ENCODE peak calls at places on chromosome 11, in nine cellular contexts. Q, J, N, A, G, L, Y, O and M are unnamed samples.

GRCh38 chr11:62603072-62603408 is 1.4 kb upstream of the MTA2 start:
- DNase-seq in Q (no peak), J (no peak), N (peak; percentile 62), A (no peak), G (no peak), L (no peak), Y (no peak), O (no peak), M (no peak)

GRCh38 chr11:131859811-131860210 is 489.4 kb downstream of the NTM start:
- DNase-seq in Q (no peak), J (no peak), N (no peak), A (no peak), G (no peak), L (no peak), Y (no peak), O (no peak), M (no peak)

GRCh38 chr11:34242037-34242625 is 115.7 kb downstream of the ABTB2 start:
- DNase-seq in Q (no peak), J (peak; percentile 41), N (no peak), A (no peak), G (no peak), L (no peak), Y (no peak), O (no peak), M (no peak)

GRCh38 chr11:128086794-128087193 is 500.6 kb downstream of the ETS1 start:
- DNase-seq in Q (no peak), J (no peak), N (no peak), A (no peak), G (no peak), L (no peak), Y (no peak), O (no peak), M (no peak)

GRCh38 chr11:1348748-1349073 is 39.3 kb upstream of the TOLLIP start:
- DNase-seq in Q (no peak), J (no peak), N (peak; percentile 3), A (no peak), G (no peak), L (no peak), Y (no peak), O (no peak), M (no peak)

GRCh38 chr11:93116641-93117577 is 80.9 kb downstream of the SLC36A4 start:
- DNase-seq in Q (no peak), J (peak; percentile 4), N (no peak), A (peak; percentile 52), G (no peak), L (no peak), Y (no peak), O (peak; percentile 21), M (no peak)

GRCh38 chr11:63710476-63711217 is 29.3 kb downstream of the RTN3 start:
- DNase-seq in Q (no peak), J (no peak), N (no peak), A (no peak), G (no peak), L (peak; percentile 55), Y (no peak), O (no peak), M (no peak)

GRCh38 chr11:123561046-123561781 is 93.2 kb downstream of the SCN3B start:
- DNase-seq in Q (no peak), J (no peak), N (peak; percentile 83), A (peak; percentile 58), G (peak; percentile 40), L (peak; percentile 66), Y (no peak), O (peak; percentile 50), M (no peak)

GRCh38 chr11:122440783-122441701 is 214.5 kb upstream of the UBASH3B start:
- DNase-seq in Q (peak; percentile 19), J (no peak), N (peak; percentile 81), A (peak; percentile 77), G (no peak), L (peak; percentile 27), Y (peak; percentile 72), O (no peak), M (no peak)

GRCh38 chr11:82229346-82229745 is 504.3 kb downstream of the FAM181B start:
- DNase-seq in Q (no peak), J (peak; percentile 2), N (no peak), A (peak; percentile 40), G (no peak), L (peak; percentile 53), Y (no peak), O (no peak), M (no peak)

DNA sequence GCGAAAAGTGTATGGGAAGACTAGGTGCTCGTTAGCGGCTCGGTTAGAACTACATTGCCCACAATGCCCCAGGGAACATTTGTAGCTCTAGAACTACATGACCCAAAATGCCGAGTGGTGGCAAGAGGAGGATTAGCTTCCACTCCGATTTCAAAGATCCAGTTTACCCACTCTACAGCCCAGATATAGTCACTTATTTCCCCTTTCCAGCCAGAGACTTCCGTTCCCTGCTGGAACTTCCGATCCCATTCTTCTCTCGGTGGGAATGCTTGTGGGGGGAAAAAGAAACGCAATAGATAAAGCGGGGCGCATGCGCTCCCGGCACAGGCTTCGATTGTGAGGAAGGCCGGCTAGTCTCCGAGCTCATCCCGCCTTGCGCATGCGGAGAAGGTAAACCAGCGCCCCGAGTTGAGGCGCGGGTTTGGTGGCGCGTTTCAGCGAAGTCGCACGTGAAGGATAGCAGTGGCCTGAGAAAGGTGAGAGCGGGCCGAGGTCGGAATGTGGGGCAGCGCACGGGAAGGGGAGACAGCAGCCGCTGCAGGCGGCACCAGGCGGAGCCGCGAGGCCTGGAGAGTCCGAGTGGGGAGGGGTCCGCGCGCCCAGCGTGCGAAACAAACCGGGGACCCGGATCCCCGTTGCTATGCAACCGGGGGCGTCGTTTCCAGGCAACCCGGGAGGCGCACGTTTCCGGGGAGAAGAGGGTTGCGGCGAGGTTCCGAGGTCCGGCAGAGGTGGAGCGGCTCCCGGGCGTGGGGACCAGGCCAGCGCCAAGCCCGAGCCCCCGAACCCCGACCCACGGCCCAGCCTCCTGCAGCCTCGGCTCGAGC is at the start of gene TMEM109:
- DNase-seq in Q (peak; percentile 73), J (peak; percentile 84), N (peak; percentile 91), A (peak; percentile 97), G (peak; percentile 77), L (peak; percentile 92), Y (peak; percentile 92), O (peak; percentile 90), M (peak; percentile 87)
- H3K27ac ChIP-seq in Q (peak within 1 kb of the TSS; percentile 99), J (peak within 1 kb of the TSS; percentile 71), N (peak within 1 kb of the TSS; percentile 96), A (peak within 1 kb of the TSS; percentile 91), G (peak within 1 kb of the TSS; percentile 95), L (peak within 1 kb of the TSS; percentile 94), Y (peak within 1 kb of the TSS; percentile 78), O (peak within 1 kb of the TSS; percentile 68), M (peak within 1 kb of the TSS; percentile 93)

GRCh38 chr11:7143908-7144307 is 55.1 kb downstream of the RBMXL2 start:
- DNase-seq in Q (no peak), J (peak; percentile 6), N (no peak), A (peak; percentile 61), G (no peak), L (peak; percentile 39), Y (no peak), O (no peak), M (no peak)
- TF ChIP-seq CTCF in Q (no peak), J (peak; percentile 51), N (no peak), A (peak; percentile 77), G (peak; percentile 40), L (peak; percentile 19), Y (peak; percentile 51), O (peak; percentile 11), M (no peak)

GRCh38 chr11:114253771-114254170 is 42.4 kb upstream of the NNMT start:
- DNase-seq in Q (no peak), J (no peak), N (no peak), A (no peak), G (no peak), L (no peak), Y (no peak), O (no peak), M (no peak)
- H3K36me3 ChIP-seq in Q (peaks cover 67% of the 10 kb centered on the region), J (no peaks in the 10 kb centered on the region), N (no peaks in the 10 kb centered on the region), A (no peaks in the 10 kb centered on the region), G (peaks cover 23% of the 10 kb centered on the region), L (no peaks in the 10 kb centered on the region), Y (peaks cover 24% of the 10 kb centered on the region), O (peaks cover 10% of the 10 kb centered on the region), M (peaks cover 38% of the 10 kb centered on the region)

DNA sequence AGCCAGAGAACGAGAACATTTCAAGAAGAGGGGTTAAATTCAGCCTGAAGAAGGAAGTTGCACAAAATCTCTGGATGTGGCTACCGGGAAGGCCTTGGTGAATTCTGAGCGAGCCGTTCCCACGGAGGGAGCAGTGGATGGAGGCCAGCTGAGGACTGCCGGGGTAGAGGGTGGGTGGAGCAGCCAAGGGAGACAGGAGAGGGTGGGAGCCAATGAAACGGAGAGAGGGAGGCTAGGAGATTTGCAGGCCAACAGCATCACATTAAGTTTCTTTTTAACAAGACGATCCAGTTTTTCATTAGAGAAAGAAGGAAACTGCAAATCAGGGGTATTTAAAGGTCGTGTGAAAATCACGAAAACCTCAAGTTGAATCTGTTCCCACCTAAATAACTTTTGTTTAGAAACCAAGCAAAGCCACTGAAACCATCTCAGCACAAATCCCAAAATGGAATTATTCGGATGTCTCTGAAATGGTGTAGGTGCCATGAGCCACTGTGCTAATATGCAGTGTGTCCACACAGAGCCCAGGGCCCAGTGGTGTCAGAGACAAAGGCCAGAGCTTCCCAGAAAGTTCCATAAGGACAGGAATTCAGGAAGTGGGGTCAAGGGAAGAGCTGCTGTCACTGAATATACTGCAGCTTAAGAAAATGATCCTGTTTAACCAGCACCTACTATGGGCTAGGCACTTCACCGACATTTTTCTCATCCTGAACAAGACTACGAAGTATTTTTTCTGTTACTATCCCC is 59.7 kb upstream of the SLC35C1 start:
- DNase-seq in Q (no peak), J (no peak), N (peak; percentile 88), A (no peak), G (no peak), L (peak; percentile 46), Y (no peak), O (no peak), M (no peak)
- H3K27ac ChIP-seq in Q (peak overlapping the region; percentile 46), J (no peak overlapping the region), N (peak overlapping the region; percentile 73), A (no peak overlapping the region), G (peak overlapping the region; percentile 35), L (peak overlapping the region; percentile 44), Y (no peak overlapping the region), O (no peak overlapping the region), M (no peak overlapping the region)

DNA sequence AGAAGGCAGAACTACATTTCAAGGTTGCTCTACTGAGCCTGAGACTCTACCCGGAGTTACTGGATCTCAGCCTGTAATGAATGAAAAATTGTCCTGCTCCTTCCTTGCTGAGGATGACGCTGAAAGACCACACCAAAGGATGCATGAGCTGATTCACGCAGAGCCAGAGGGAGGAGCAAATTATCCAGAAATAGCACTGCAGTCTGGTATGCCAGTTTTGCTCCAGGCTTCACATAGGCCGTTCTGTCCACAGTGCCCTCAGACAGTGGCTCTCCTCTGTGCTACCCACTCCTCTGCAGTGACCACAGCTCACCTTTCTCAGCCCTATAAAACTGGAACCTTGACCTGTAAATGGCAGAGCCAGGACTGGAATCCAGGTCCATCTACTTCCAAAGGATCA is 79.3 kb upstream of the GALNT18 start:
- DNase-seq in Q (no peak), J (peak; percentile 72), N (no peak), A (no peak), G (no peak), L (no peak), Y (no peak), O (no peak), M (no peak)
- TF ChIP-seq CTCF in Q (no peak), J (peak; percentile 64), N (no peak), A (no peak), G (no peak), L (no peak), Y (no peak), O (no peak), M (no peak)